ENCODE peak calls at places on chromosome 21, in six cellular contexts. One of them, this sample, is unnamed.

GRCh38 chr21:34018910-34019309 is 54.5 kb upstream of the MRPS6 start:
- DNase-seq in upper lobe of left lung: no peak
- DNase-seq in upper lobe of right lung: no peak
- DNase-seq in DND-41: no peak
- DNase-seq in neuronal stem cell: no peak
- DNase-seq in prostate gland: no peak
- DNase-seq in this sample: no peak

GRCh38 chr21:46431884-46432488 is 26.7 kb upstream of the DIP2A start:
- DNase-seq in upper lobe of left lung: no peak
- DNase-seq in upper lobe of right lung: peak; percentile 75
- DNase-seq in DND-41: no peak
- DNase-seq in neuronal stem cell: no peak
- DNase-seq in prostate gland: no peak
- DNase-seq in this sample: peak; percentile 59

GRCh38 chr21:32214654-32215305 is 64.1 kb downstream of the MIS18A start:
- DNase-seq in upper lobe of left lung: no peak
- DNase-seq in upper lobe of right lung: no peak
- DNase-seq in DND-41: no peak
- DNase-seq in neuronal stem cell: no peak
- DNase-seq in prostate gland: no peak
- DNase-seq in this sample: no peak

GRCh38 chr21:32578107-32578691 is 7.1 kb downstream of the TCP10L start:
- DNase-seq in upper lobe of left lung: no peak
- DNase-seq in upper lobe of right lung: no peak
- DNase-seq in DND-41: peak; percentile 48
- DNase-seq in neuronal stem cell: no peak
- DNase-seq in prostate gland: no peak
- DNase-seq in this sample: no peak

GRCh38 chr21:21230672-21231071 is 232.5 kb downstream of the NCAM2 start:
- DNase-seq in upper lobe of left lung: no peak
- DNase-seq in upper lobe of right lung: no peak
- DNase-seq in DND-41: no peak
- DNase-seq in neuronal stem cell: no peak
- DNase-seq in prostate gland: no peak
- DNase-seq in this sample: no peak

GRCh38 chr21:38459490-38459889 is 38.8 kb downstream of the ERG start:
- DNase-seq in upper lobe of left lung: no peak
- DNase-seq in upper lobe of right lung: no peak
- DNase-seq in DND-41: no peak
- DNase-seq in neuronal stem cell: no peak
- DNase-seq in prostate gland: no peak
- DNase-seq in this sample: no peak

GRCh38 chr21:33734326-33734725 is 92.0 kb downstream of the ITSN1 start:
- DNase-seq in upper lobe of left lung: no peak
- DNase-seq in upper lobe of right lung: no peak
- DNase-seq in DND-41: no peak
- DNase-seq in neuronal stem cell: no peak
- DNase-seq in prostate gland: no peak
- DNase-seq in this sample: no peak

GRCh38 chr21:32377991-32378390 is 14.8 kb downstream of the URB1 start:
- DNase-seq in upper lobe of left lung: no peak
- DNase-seq in upper lobe of right lung: no peak
- DNase-seq in DND-41: no peak
- DNase-seq in neuronal stem cell: no peak
- DNase-seq in prostate gland: no peak
- DNase-seq in this sample: no peak

GRCh38 chr21:18369115-18369514 is 34.5 kb downstream of the TMPRSS15 start:
- DNase-seq in upper lobe of left lung: no peak
- DNase-seq in upper lobe of right lung: no peak
- DNase-seq in DND-41: no peak
- DNase-seq in neuronal stem cell: peak; percentile 9
- DNase-seq in prostate gland: no peak
- DNase-seq in this sample: no peak

GRCh38 chr21:31198575-31198974 is 145.5 kb downstream of the TIAM1 start:
- DNase-seq in upper lobe of left lung: peak; percentile 32
- DNase-seq in upper lobe of right lung: no peak
- DNase-seq in DND-41: no peak
- DNase-seq in neuronal stem cell: peak; percentile 37
- DNase-seq in prostate gland: peak; percentile 23
- DNase-seq in this sample: no peak

GRCh38 chr21:35933466-35933865 is 126.9 kb downstream of the SETD4 start:
- DNase-seq in upper lobe of left lung: peak; percentile 58
- DNase-seq in upper lobe of right lung: no peak
- DNase-seq in DND-41: no peak
- DNase-seq in neuronal stem cell: no peak
- DNase-seq in prostate gland: no peak
- DNase-seq in this sample: peak; percentile 84

GRCh38 chr21:33261635-33262034 is 4.5 kb upstream of the IL10RB start:
- DNase-seq in upper lobe of left lung: peak; percentile 61
- DNase-seq in upper lobe of right lung: peak; percentile 73
- DNase-seq in DND-41: peak; percentile 80
- DNase-seq in neuronal stem cell: no peak
- DNase-seq in prostate gland: no peak
- DNase-seq in this sample: no peak

GRCh38 chr21:34613679-34614442 is 1.1 kb downstream of the RCAN1 start:
- DNase-seq in upper lobe of left lung: no peak
- DNase-seq in upper lobe of right lung: no peak
- DNase-seq in DND-41: no peak
- DNase-seq in neuronal stem cell: no peak
- DNase-seq in prostate gland: peak; percentile 7
- DNase-seq in this sample: no peak

GRCh38 chr21:24759348-24760118 is 847.7 kb downstream of the MRPL39 start:
- DNase-seq in upper lobe of left lung: no peak
- DNase-seq in upper lobe of right lung: no peak
- DNase-seq in DND-41: no peak
- DNase-seq in neuronal stem cell: no peak
- DNase-seq in prostate gland: no peak
- DNase-seq in this sample: no peak

GRCh38 chr21:31403596-31404333 is 59.7 kb upstream of the TIAM1 start:
- DNase-seq in upper lobe of left lung: no peak
- DNase-seq in upper lobe of right lung: no peak
- DNase-seq in DND-41: no peak
- DNase-seq in neuronal stem cell: no peak
- DNase-seq in prostate gland: no peak
- DNase-seq in this sample: no peak

GRCh38 chr21:29431680-29432079 is 133.0 kb downstream of the BACH1 start:
- DNase-seq in upper lobe of left lung: no peak
- DNase-seq in upper lobe of right lung: no peak
- DNase-seq in DND-41: no peak
- DNase-seq in neuronal stem cell: no peak
- DNase-seq in prostate gland: no peak
- DNase-seq in this sample: no peak

GRCh38 chr21:43312751-43313169 is 114.2 kb downstream of the SIK1 start:
- DNase-seq in upper lobe of left lung: peak; percentile 32
- DNase-seq in upper lobe of right lung: no peak
- DNase-seq in DND-41: no peak
- DNase-seq in neuronal stem cell: no peak
- DNase-seq in prostate gland: no peak
- DNase-seq in this sample: peak; percentile 76

GRCh38 chr21:28632718-28633408 is 359.8 kb downstream of the LTN1 start:
- DNase-seq in upper lobe of left lung: no peak
- DNase-seq in upper lobe of right lung: no peak
- DNase-seq in DND-41: no peak
- DNase-seq in neuronal stem cell: peak; percentile 31
- DNase-seq in prostate gland: peak; percentile 15
- DNase-seq in this sample: no peak

GRCh38 chr21:34509151-34509550 is 2.9 kb downstream of the KCNE1 start:
- DNase-seq in upper lobe of left lung: no peak
- DNase-seq in upper lobe of right lung: no peak
- DNase-seq in DND-41: no peak
- DNase-seq in neuronal stem cell: no peak
- DNase-seq in prostate gland: no peak
- DNase-seq in this sample: no peak

GRCh38 chr21:46397211-46397905 is 61.3 kb upstream of the DIP2A start:
- DNase-seq in upper lobe of left lung: no peak
- DNase-seq in upper lobe of right lung: no peak
- DNase-seq in DND-41: no peak
- DNase-seq in neuronal stem cell: no peak
- DNase-seq in prostate gland: no peak
- DNase-seq in this sample: no peak

GRCh38 chr21:17389311-17389710 is 123.5 kb upstream of the CXADR start:
- DNase-seq in upper lobe of left lung: no peak
- DNase-seq in upper lobe of right lung: no peak
- DNase-seq in DND-41: no peak
- DNase-seq in neuronal stem cell: no peak
- DNase-seq in prostate gland: no peak
- DNase-seq in this sample: no peak

GRCh38 chr21:31900121-31900895 is 27.5 kb downstream of the HUNK start:
- DNase-seq in upper lobe of left lung: no peak
- DNase-seq in upper lobe of right lung: no peak
- DNase-seq in DND-41: no peak
- DNase-seq in neuronal stem cell: no peak
- DNase-seq in prostate gland: no peak
- DNase-seq in this sample: no peak

GRCh38 chr21:45016491-45017375 is 57.6 kb upstream of the ADARB1 start:
- DNase-seq in upper lobe of left lung: no peak
- DNase-seq in upper lobe of right lung: peak; percentile 51
- DNase-seq in DND-41: no peak
- DNase-seq in neuronal stem cell: no peak
- DNase-seq in prostate gland: no peak
- DNase-seq in this sample: peak; percentile 69

GRCh38 chr21:45017376-45017960 is 56.9 kb upstream of the ADARB1 start:
- DNase-seq in upper lobe of left lung: no peak
- DNase-seq in upper lobe of right lung: peak; percentile 39
- DNase-seq in DND-41: no peak
- DNase-seq in neuronal stem cell: no peak
- DNase-seq in prostate gland: no peak
- DNase-seq in this sample: no peak

GRCh38 chr21:45014747-45015468 is 59.5 kb upstream of the ADARB1 start:
- DNase-seq in upper lobe of left lung: no peak
- DNase-seq in upper lobe of right lung: peak; percentile 40
- DNase-seq in DND-41: no peak
- DNase-seq in neuronal stem cell: no peak
- DNase-seq in prostate gland: no peak
- DNase-seq in this sample: no peak

GRCh38 chr21:45015469-45015860 is 58.9 kb upstream of the ADARB1 start:
- DNase-seq in upper lobe of left lung: no peak
- DNase-seq in upper lobe of right lung: peak; percentile 37
- DNase-seq in DND-41: no peak
- DNase-seq in neuronal stem cell: no peak
- DNase-seq in prostate gland: no peak
- DNase-seq in this sample: peak; percentile 47

GRCh38 chr21:45016031-45016430 is 58.3 kb upstream of the ADARB1 start:
- DNase-seq in upper lobe of left lung: no peak
- DNase-seq in upper lobe of right lung: no peak
- DNase-seq in DND-41: no peak
- DNase-seq in neuronal stem cell: no peak
- DNase-seq in prostate gland: no peak
- DNase-seq in this sample: peak; percentile 64
- H3K36me3 ChIP-seq in upper lobe of left lung: no peaks in the 10 kb centered on the region
- H3K36me3 ChIP-seq in upper lobe of right lung: no peaks in the 10 kb centered on the region
- H3K36me3 ChIP-seq in DND-41: no peaks in the 10 kb centered on the region
- H3K36me3 ChIP-seq in neuronal stem cell: no peaks in the 10 kb centered on the region
- H3K36me3 ChIP-seq in prostate gland: no peaks in the 10 kb centered on the region
- H3K36me3 ChIP-seq in this sample: no peaks in the 10 kb centered on the region

GRCh38 chr21:45326169-45326833 is 38.6 kb upstream of the POFUT2 start:
- DNase-seq in upper lobe of left lung: no peak
- DNase-seq in upper lobe of right lung: peak; percentile 61
- DNase-seq in DND-41: no peak
- DNase-seq in neuronal stem cell: no peak
- DNase-seq in prostate gland: no peak
- DNase-seq in this sample: peak; percentile 66
- H3K4me1 ChIP-seq in upper lobe of left lung: peaks cover 60% of the 10 kb centered on the region
- H3K4me1 ChIP-seq in upper lobe of right lung: peaks cover 26% of the 10 kb centered on the region
- H3K4me1 ChIP-seq in DND-41: no peaks in the 10 kb centered on the region
- H3K4me1 ChIP-seq in neuronal stem cell: peaks cover 20% of the 10 kb centered on the region
- H3K4me1 ChIP-seq in prostate gland: no peaks in the 10 kb centered on the region
- H3K4me1 ChIP-seq in this sample: peaks cover 32% of the 10 kb centered on the region

DNA sequence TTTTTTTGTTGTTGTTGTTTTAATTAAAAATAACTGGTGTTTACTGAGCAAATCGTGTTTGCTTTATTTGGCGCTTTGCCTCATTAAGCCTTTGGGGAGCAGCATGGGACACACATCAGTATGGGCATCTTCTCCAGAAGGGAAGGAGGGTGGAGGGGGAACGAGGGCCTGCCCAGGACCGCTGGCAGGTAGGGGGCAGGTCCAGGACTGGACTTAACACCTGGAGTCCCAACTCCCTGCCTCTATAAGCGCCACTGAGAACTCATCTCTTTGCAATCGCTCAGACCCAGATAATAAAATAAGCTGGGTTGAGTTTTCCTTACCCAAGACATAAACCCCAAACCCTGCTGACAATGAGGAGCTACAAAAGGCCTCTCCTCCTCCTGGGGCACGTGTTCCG is 15.1 kb downstream of the ABCG1 start:
- DNase-seq in upper lobe of left lung: no peak
- DNase-seq in upper lobe of right lung: no peak
- DNase-seq in DND-41: no peak
- DNase-seq in neuronal stem cell: no peak
- DNase-seq in prostate gland: no peak
- DNase-seq in this sample: peak; percentile 53
- H3K4me3 ChIP-seq in upper lobe of left lung: peak overlapping the region; percentile 56
- H3K4me3 ChIP-seq in upper lobe of right lung: peak overlapping the region; percentile 44
- H3K4me3 ChIP-seq in DND-41: peak overlapping the region; percentile 43
- H3K4me3 ChIP-seq in neuronal stem cell: no peak overlapping the region
- H3K4me3 ChIP-seq in prostate gland: peak overlapping the region; percentile 47
- H3K4me3 ChIP-seq in this sample: no peak overlapping the region

DNA sequence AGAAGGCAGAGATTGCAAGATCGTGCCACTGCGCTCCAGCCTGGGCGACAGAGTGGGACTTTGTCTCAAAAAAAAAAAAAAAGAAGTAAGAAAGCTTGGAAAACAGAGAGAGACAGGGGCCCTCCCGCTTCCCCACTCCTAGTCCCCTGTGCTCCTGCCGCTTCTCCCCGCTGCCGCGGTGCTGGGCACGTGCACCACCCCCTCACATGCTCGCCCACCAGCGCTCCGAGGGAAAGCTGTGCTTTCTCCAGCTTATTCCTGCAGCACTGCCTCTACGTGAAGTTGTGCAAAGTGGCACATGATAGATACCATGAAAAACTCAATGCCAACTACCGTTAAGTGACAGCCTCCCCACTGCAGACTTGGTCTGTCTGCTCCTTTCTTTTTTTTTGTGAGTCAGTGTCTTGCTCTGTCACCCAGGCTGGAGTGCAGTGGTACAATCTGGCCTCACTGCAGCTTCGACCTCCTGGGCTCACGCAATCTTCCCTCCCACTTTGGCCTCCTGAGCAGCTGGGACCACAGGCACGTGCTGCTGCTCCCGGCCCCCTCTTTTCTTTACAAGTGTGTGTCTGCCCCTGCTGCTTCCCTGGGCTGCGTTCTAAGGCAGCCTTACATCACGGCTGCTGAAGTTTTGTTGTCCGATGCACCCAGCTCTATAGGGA is 15.4 kb downstream of the SLX9 start:
- DNase-seq in upper lobe of left lung: no peak
- DNase-seq in upper lobe of right lung: peak; percentile 51
- DNase-seq in DND-41: no peak
- DNase-seq in neuronal stem cell: no peak
- DNase-seq in prostate gland: no peak
- DNase-seq in this sample: peak; percentile 81
- H3K36me3 ChIP-seq in upper lobe of left lung: peaks cover 41% of the 10 kb centered on the region
- H3K36me3 ChIP-seq in upper lobe of right lung: peaks cover 8% of the 10 kb centered on the region
- H3K36me3 ChIP-seq in DND-41: peaks cover 93% of the 10 kb centered on the region
- H3K36me3 ChIP-seq in neuronal stem cell: peaks cover 27% of the 10 kb centered on the region
- H3K36me3 ChIP-seq in prostate gland: no peaks in the 10 kb centered on the region
- H3K36me3 ChIP-seq in this sample: peaks cover 3% of the 10 kb centered on the region

GRCh38 chr21:26753822-26754221 is 91.4 kb downstream of the ADAMTS1 start:
- DNase-seq in upper lobe of left lung: no peak
- DNase-seq in upper lobe of right lung: no peak
- DNase-seq in DND-41: no peak
- DNase-seq in neuronal stem cell: no peak
- DNase-seq in prostate gland: no peak
- DNase-seq in this sample: no peak
- H3K4me1 ChIP-seq in upper lobe of left lung: no peaks in the 10 kb centered on the region
- H3K4me1 ChIP-seq in upper lobe of right lung: no peaks in the 10 kb centered on the region
- H3K4me1 ChIP-seq in DND-41: no peaks in the 10 kb centered on the region
- H3K4me1 ChIP-seq in neuronal stem cell: no peaks in the 10 kb centered on the region
- H3K4me1 ChIP-seq in prostate gland: no peaks in the 10 kb centered on the region
- H3K4me1 ChIP-seq in this sample: no peaks in the 10 kb centered on the region